ENCODE peak calls at places on chromosomes 3 and 15, in eight cellular contexts. J is activated CD4-positive, alpha-beta T cell treated with anti-CD3 and anti-CD28 coated beads for 24 hours; S is M059J; N is GM20000; Z is left cardiac atrium; B is heart left ventricle; F is NCI-H2081; V is pons. X is an unnamed sample.

GRCh38 chr15:71920573-71920972 is 110.2 kb downstream of the NR2E3 start:
- DNase-seq in J (no peak), S (no peak), N (no peak), Z (no peak), B (no peak), F (no peak), V (no peak), X (no peak)

GRCh38 chr15:98586066-98586465 is 62.3 kb upstream of the IGF1R start:
- DNase-seq in J (no peak), S (no peak), N (no peak), Z (no peak), B (no peak), F (no peak), V (no peak), X (no peak)

GRCh38 chr3:15506571-15506970 is 14.9 kb downstream of the COLQ start:
- DNase-seq in J (no peak), S (no peak), N (no peak), Z (no peak), B (no peak), F (no peak), V (no peak), X (no peak)

GRCh38 chr3:100254168-100254777 is 6.5 kb upstream of the TBC1D23 start:
- DNase-seq in J (no peak), S (peak), N (peak), Z (peak), B (peak), F (peak), V (peak), X (no peak)

GRCh38 chr3:194176274-194176991 is 40.5 kb downstream of the HES1 start:
- DNase-seq in J (no peak), S (no peak), N (no peak), Z (no peak), B (no peak), F (no peak), V (no peak), X (no peak)

GRCh38 chr3:71859128-71859519 is 74.2 kb upstream of the PROK2 start:
- DNase-seq in J (no peak), S (peak), N (no peak), Z (no peak), B (no peak), F (peak), V (peak), X (no peak)

GRCh38 chr15:41501191-41501917 is 7.7 kb downstream of the ITPKA start:
- DNase-seq in J (no peak), S (no peak), N (peak), Z (no peak), B (no peak), F (no peak), V (no peak), X (no peak)

GRCh38 chr3:17057316-17057715 is 172.6 kb downstream of the PLCL2 start:
- DNase-seq in J (no peak), S (no peak), N (no peak), Z (no peak), B (no peak), F (no peak), V (no peak), X (no peak)

GRCh38 chr3:15933439-15934144 is 135.8 kb upstream of the ANKRD28 start:
- DNase-seq in J (no peak), S (peak), N (no peak), Z (no peak), B (no peak), F (no peak), V (peak), X (no peak)

GRCh38 chr3:39327746-39328349 is 1.7 kb upstream of the CCR8 start:
- DNase-seq in J (no peak), S (no peak), N (peak), Z (no peak), B (no peak), F (no peak), V (no peak), X (peak)

GRCh38 chr3:139258276-139258675 is 85.5 kb upstream of the MRPS22 start:
- DNase-seq in J (no peak), S (no peak), N (no peak), Z (no peak), B (no peak), F (no peak), V (no peak), X (no peak)

GRCh38 chr15:75591655-75592364 is 12.7 kb upstream of the PTPN9 start:
- DNase-seq in J (no peak), S (no peak), N (no peak), Z (no peak), B (no peak), F (no peak), V (no peak), X (no peak)

GRCh38 chr3:132587401-132587800 is 9.7 kb upstream of the ACKR4 start:
- DNase-seq in J (no peak), S (no peak), N (no peak), Z (no peak), B (no peak), F (no peak), V (no peak), X (no peak)

GRCh38 chr15:86077070-86077469 is 2.6 kb upstream of the AGBL1 start:
- DNase-seq in J (no peak), S (no peak), N (no peak), Z (no peak), B (no peak), F (no peak), V (no peak), X (no peak)

GRCh38 chr3:42600958-42601675 is 631 bp downstream of the NKTR start:
- DNase-seq in J (peak), S (peak), N (no peak), Z (peak), B (peak), F (no peak), V (peak), X (peak)

GRCh38 chr15:99432271-99433025 is 133.3 kb upstream of the MEF2A start:
- DNase-seq in J (no peak), S (no peak), N (no peak), Z (peak), B (peak), F (no peak), V (no peak), X (no peak)

X was measured in effector CD4-positive, alpha-beta T cell.